ENCODE peak calls at places on chromosomes 5 and 9, in five cellular contexts. R, W, J, D and Z are unnamed samples.

GRCh38 chr9:17630531-17630949 is 51.7 kb downstream of the SH3GL2 start:
- DNase-seq in D (no peak), R (no peak), J (no peak), W (no peak), Z (no peak)

GRCh38 chr5:25458628-25459027 is 813.9 kb upstream of the CDH10 start:
- DNase-seq in J (no peak), D (no peak), R (no peak), W (peak), Z (peak)

GRCh38 chr5:82389347-82389746 is 111.2 kb upstream of the RPS23 start:
- DNase-seq in W (no peak), D (no peak), J (no peak), R (no peak), Z (no peak)

GRCh38 chr5:125257057-125257970 is 510.9 kb upstream of the ZNF608 start:
- DNase-seq in R (no peak), W (no peak), J (no peak), D (no peak), Z (peak)

GRCh38 chr5:34526682-34527305 is 129.3 kb upstream of the RAI14 start:
- DNase-seq in D (no peak), R (no peak), W (no peak), J (no peak), Z (no peak)

GRCh38 chr9:136545065-136545965 is 533 bp downstream of the NOTCH1 start:
- DNase-seq in R (no peak), J (peak), D (no peak), W (peak), Z (peak)

GRCh38 chr9:129312731-129313130 is 134.7 kb upstream of the IER5L start:
- DNase-seq in D (no peak), J (no peak), W (no peak), R (peak), Z (no peak)

GRCh38 chr9:35859995-35860348 is 10.2 kb downstream of the OR13J1 start:
- DNase-seq in D (no peak), W (no peak), J (no peak), R (no peak), Z (no peak)

GRCh38 chr5:90548069-90548593 is 10.5 kb upstream of the ADGRV1 start:
- DNase-seq in D (peak), J (peak), R (no peak), W (no peak), Z (peak)

GRCh38 chr9:108812388-108812787 is 43.4 kb downstream of the ACTL7B start:
- DNase-seq in R (no peak), W (no peak), D (no peak), J (no peak), Z (no peak)

GRCh38 chr5:145470382-145470979 is 364.7 kb downstream of the PRELID2 start:
- DNase-seq in W (no peak), J (no peak), R (no peak), D (no peak), Z (no peak)

GRCh38 chr9:15370496-15371464 is 51.9 kb upstream of the SNAPC3 start:
- DNase-seq in D (no peak), J (no peak), W (no peak), R (no peak), Z (no peak)

GRCh38 chr9:122172131-122172530 is 12.4 kb downstream of the MORN5 start:
- DNase-seq in W (no peak), J (no peak), R (no peak), D (no peak), Z (no peak)

GRCh38 chr9:120778758-120779157 is 14.5 kb downstream of the FBXW2 start:
- DNase-seq in J (no peak), R (no peak), D (no peak), W (no peak), Z (no peak)

GRCh38 chr5:38692346-38692745 is 135.9 kb upstream of the LIFR start:
- DNase-seq in R (no peak), W (peak), D (no peak), J (no peak), Z (no peak)

GRCh38 chr5:149322518-149322917 is 22.8 kb upstream of the GRPEL2 start:
- DNase-seq in W (no peak), R (no peak), J (no peak), D (no peak), Z (peak)

GRCh38 chr9:131282688-131283422 is 6.5 kb upstream of the FAM78A start:
- DNase-seq in R (peak), D (no peak), W (peak), J (no peak), Z (no peak)

GRCh38 chr5:143781993-143782520 is 29.9 kb upstream of the HMHB1 start:
- DNase-seq in J (no peak), D (no peak), W (no peak), R (no peak), Z (no peak)

GRCh38 chr5:8953016-8953415 is 592.9 kb downstream of the SEMA5A start:
- DNase-seq in R (no peak), W (no peak), J (no peak), D (no peak), Z (no peak)